ENCODE peak calls at places on chromosome 19, in four cellular contexts. P is epithelial cell of proximal tubule, Q is ascending aorta, B is AG10803. Z is an unnamed sample.

GRCh38 chr19:43883864-43884263 is 51.2 kb downstream of the ZNF45 start:
- DNase-seq in P (no peak), Q (no peak), B (no peak), Z (no peak)

GRCh38 chr19:3506384-3507340 is 551 bp downstream of the FZR1 start:
- DNase-seq in P (no peak), Q (no peak), B (no peak), Z (peak; percentile 32)

GRCh38 chr19:10835089-10835753 is 791 bp downstream of the TMED1 start:
- DNase-seq in P (no peak), Q (peak; percentile 98), B (no peak), Z (no peak)

GRCh38 chr19:6802336-6803035 is 30.0 kb downstream of the VAV1 start:
- DNase-seq in P (no peak), Q (peak; percentile 28), B (no peak), Z (no peak)

GRCh38 chr19:19758164-19758563 is 25.3 kb upstream of the ZNF14 start:
- DNase-seq in P (no peak), Q (no peak), B (no peak), Z (no peak)

GRCh38 chr19:49064768-49065611 is at the start of gene NTF4:
- DNase-seq in P (no peak), Q (no peak), B (no peak), Z (no peak)

GRCh38 chr19:5126498-5127223 is 157.7 kb downstream of the KDM4B start:
- DNase-seq in P (no peak), Q (no peak), B (no peak), Z (no peak)

GRCh38 chr19:43731854-43732253 is 16.0 kb downstream of the IRGC start:
- DNase-seq in P (no peak), Q (no peak), B (no peak), Z (peak; percentile 95)

GRCh38 chr19:3034845-3035541 is 5.9 kb upstream of the TLE2 start:
- DNase-seq in P (no peak), Q (no peak), B (peak; percentile 61), Z (peak; percentile 53)

GRCh38 chr19:17327068-17327653 is 7.5 kb downstream of the ANO8 start:
- DNase-seq in P (no peak), Q (no peak), B (no peak), Z (no peak)

GRCh38 chr19:47437500-47437899 is 18.2 kb upstream of the MEIS3 start:
- DNase-seq in P (no peak), Q (no peak), B (no peak), Z (no peak)

GRCh38 chr19:35609881-35610353 is 2.6 kb upstream of the HAUS5 start:
- DNase-seq in P (no peak), Q (no peak), B (no peak), Z (no peak)
- H3K4me3 ChIP-seq in P (no peak overlapping the region), Q (no peak overlapping the region), B (no peak overlapping the region), Z (no peak overlapping the region)

DNA sequence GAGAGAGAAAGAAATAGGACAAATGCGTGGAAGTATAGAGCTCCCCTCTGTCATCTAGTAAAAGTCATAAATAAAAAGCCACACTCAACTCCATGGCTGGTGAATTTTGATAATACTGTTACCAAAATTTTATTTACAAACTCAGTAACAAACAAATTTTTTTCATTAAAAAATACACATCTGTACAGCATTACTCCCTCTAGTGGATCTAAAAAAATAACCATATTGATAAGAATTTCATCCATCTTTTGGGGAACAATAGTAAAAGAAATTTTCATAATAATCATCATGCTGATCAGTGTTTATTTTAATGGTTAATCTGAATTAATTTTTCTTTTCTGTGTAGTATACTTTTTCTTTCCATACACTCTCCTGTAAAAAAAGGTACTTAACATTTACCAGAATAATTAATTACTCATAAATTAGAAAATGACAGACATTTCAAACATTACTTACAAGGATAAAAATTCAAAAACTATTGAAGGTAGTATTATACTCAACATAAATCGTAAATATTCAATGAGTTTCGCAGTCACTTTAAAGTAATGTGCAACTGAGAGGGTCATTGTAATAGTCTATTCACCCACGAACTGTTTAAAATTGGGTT is 173.5 kb upstream of the LSM14A start:
- DNase-seq in P (no peak), Q (no peak), B (peak; percentile 4), Z (peak; percentile 19)
- TF ChIP-seq CTCF in P (peak; percentile 31), Q (no peak), B (peak; percentile 60), Z (peak; percentile 48)

GRCh38 chr19:23978068-23978467 is 63.4 kb downstream of the ZNF726 start:
- DNase-seq in P (no peak), Q (no peak), B (no peak), Z (no peak)

GRCh38 chr19:23981863-23982262 is 67.2 kb downstream of the ZNF726 start:
- DNase-seq in P (no peak), Q (no peak), B (no peak), Z (no peak)

GRCh38 chr19:23986623-23987022 is 71.9 kb downstream of the ZNF726 start:
- DNase-seq in P (no peak), Q (no peak), B (no peak), Z (no peak)

GRCh38 chr19:23983406-23983805 is 68.7 kb downstream of the ZNF726 start:
- DNase-seq in P (no peak), Q (no peak), B (no peak), Z (no peak)

GRCh38 chr19:23980805-23981204 is 66.1 kb downstream of the ZNF726 start:
- DNase-seq in P (no peak), Q (no peak), B (no peak), Z (no peak)
- H3K4me3 ChIP-seq in P (no peak overlapping the region), Q (no peak overlapping the region), B (no peak overlapping the region), Z (no peak overlapping the region)

DNA sequence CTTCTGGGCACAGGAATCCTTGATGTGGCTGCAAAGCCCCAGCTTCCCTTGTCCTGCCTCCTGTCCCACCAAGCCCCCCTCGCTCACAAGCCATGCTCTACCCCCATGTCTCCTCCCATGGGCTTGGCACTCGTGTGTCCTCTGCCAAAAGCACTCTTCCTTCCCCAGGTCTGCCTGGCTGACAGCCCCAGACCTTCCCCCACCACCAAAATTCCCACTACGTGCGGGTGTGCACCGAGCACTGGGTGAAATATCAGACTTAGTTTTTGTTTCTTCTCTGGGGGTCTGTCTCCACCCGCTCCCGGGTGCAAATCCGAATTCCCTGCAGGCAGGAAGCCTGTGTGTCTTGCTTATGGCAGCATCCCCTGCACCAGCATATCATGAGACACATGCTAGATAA is 5.9 kb upstream of the VSTM2B start:
- DNase-seq in P (no peak), Q (no peak), B (no peak), Z (no peak)
- TF ChIP-seq CTCF in P (no peak), Q (no peak), B (no peak), Z (no peak)

DNA sequence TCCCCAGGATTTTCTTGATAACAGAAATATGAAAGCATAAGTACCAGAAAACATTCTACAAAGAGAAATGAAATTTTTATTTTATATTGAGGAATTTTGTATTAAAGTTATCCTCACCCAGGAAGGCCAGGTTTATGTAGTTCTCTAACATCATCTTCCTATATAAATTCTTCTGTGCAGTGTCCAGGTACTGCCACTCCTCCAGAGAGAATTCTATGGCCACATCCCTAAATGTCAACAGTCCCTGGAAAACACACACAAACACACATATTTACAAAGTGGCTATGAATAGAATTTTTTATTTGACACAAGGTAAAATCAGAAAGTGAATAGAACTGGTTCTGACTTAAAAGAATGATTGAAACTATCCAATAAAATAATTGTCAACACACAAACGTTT is 110.5 kb upstream of the ZNF91 start:
- DNase-seq in P (no peak), Q (no peak), B (no peak), Z (no peak)
- H3K4me3 ChIP-seq in P (no peak overlapping the region), Q (no peak overlapping the region), B (no peak overlapping the region), Z (no peak overlapping the region)

Z was measured in choroid plexus epithelial cell.